ENCODE peak calls at places on chromosomes 2 and 18, in four cellular contexts. T is HL-60, F is GM12878, A is K562. M is an unnamed sample.

GRCh38 chr2:223469270-223470057 is 132.7 kb downstream of the SCG2 start:
- DNase-seq in T (no peak), F (no peak), A (no peak), M (no peak)

GRCh38 chr18:10455726-10456453 is 1.5 kb downstream of the APCDD1 start:
- DNase-seq in T (no peak), F (no peak), A (no peak), M (no peak)

GRCh38 chr18:34330308-34330707 is 105.6 kb upstream of the NOL4 start:
- DNase-seq in T (no peak), F (no peak), A (no peak), M (no peak)

GRCh38 chr2:188610827-188611226 is 319.2 kb downstream of the GULP1 start:
- DNase-seq in T (no peak), F (no peak), A (no peak), M (no peak)

GRCh38 chr2:220143336-220143735 is 515.9 kb downstream of the SLC4A3 start:
- DNase-seq in T (no peak), F (no peak), A (no peak), M (no peak)

GRCh38 chr18:23355206-23355605 is 97.9 kb upstream of the RIOK3 start:
- DNase-seq in T (no peak), F (no peak), A (no peak), M (no peak)

GRCh38 chr18:51890762-51891161 is 449.2 kb upstream of the DCC start:
- DNase-seq in T (no peak), F (no peak), A (no peak), M (no peak)

GRCh38 chr2:239945751-239946569 is 79.2 kb downstream of the NDUFA10 start:
- DNase-seq in T (no peak), F (no peak), A (no peak), M (no peak)

GRCh38 chr2:199819746-199820145 is 31.2 kb downstream of the FTCDNL1 start:
- DNase-seq in T (no peak), F (no peak), A (no peak), M (no peak)

GRCh38 chr18:76405761-76406356 is 89.2 kb downstream of the ZNF516 start:
- DNase-seq in T (no peak), F (no peak), A (peak; percentile 28), M (no peak)

GRCh38 chr2:207254526-207255464 is 89.0 kb upstream of the KLF7 start:
- DNase-seq in T (no peak), F (no peak), A (no peak), M (no peak)

GRCh38 chr18:61893971-61894750 is 1.4 kb upstream of the RNF152 start:
- DNase-seq in T (peak; percentile 17), F (no peak), A (peak; percentile 72), M (peak; percentile 77)

GRCh38 chr2:224366269-224366668 is 35.6 kb downstream of the FAM124B start:
- DNase-seq in T (no peak), F (no peak), A (no peak), M (no peak)

GRCh38 chr2:5803547-5803946 is 111.4 kb downstream of the SOX11 start:
- DNase-seq in T (no peak), F (no peak), A (no peak), M (no peak)

GRCh38 chr2:64260817-64261216 is 116.6 kb upstream of the PELI1 start:
- DNase-seq in T (peak; percentile 61), F (peak; percentile 75), A (peak; percentile 36), M (no peak)

GRCh38 chr2:126982935-126983334 is 84.2 kb downstream of the TEX51 start:
- DNase-seq in T (no peak), F (no peak), A (no peak), M (no peak)

GRCh38 chr2:3839489-3839888 is 136.1 kb downstream of the DCDC2C start:
- DNase-seq in T (no peak), F (no peak), A (no peak), M (no peak)
- TF ChIP-seq SPI1 in T (no peak), F (no peak), A (no peak), M (no peak)

DNA sequence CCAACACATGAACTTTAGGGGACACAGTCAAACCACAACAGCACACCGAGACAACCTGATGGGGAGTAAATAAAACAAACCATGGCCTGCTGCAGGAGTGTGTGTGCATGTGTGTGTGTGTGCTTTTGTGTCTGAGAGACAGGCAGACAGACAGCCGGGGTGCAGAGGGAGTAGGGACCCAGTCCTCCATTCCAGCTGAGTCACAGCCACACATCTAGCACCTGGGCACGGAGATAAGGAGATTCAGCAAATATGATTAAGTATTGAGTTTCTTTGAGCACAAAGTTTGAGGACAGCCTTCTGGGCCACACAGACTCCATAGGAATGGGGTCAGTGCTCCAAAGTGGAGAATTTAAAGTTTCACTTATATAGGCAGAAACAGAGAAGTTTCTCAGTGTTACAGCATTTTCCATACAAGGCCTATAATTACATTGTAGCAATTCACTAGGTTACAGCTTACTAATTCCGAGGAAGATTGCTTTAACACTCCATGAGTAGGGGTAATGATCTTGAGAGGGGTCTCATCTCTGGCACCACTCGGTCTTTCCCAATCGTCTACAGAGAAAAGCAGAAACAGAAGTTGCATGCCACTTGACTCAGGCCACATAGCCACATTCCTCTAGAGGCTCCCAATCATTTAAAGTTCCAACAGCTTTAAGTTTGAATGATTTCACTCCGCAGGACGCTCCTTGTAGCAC is 30.8 kb upstream of the PRLH start:
- DNase-seq in T (no peak), F (no peak), A (peak; percentile 23), M (no peak)
- TF ChIP-seq SPI1 in T (no peak), F (no peak), A (no peak), M (no peak)

GRCh38 chr2:137157851-137158250 is 392.5 kb downstream of the THSD7B start:
- DNase-seq in T (no peak), F (no peak), A (no peak), M (no peak)
- TF ChIP-seq SPI1 in T (no peak), F (no peak), A (no peak), M (no peak)

GRCh38 chr2:169315357-169315756 is 47.0 kb downstream of the LRP2 start:
- DNase-seq in T (no peak), F (no peak), A (no peak), M (no peak)
- TF ChIP-seq SPI1 in T (no peak), F (no peak), A (no peak), M (no peak)

GRCh38 chr2:171792922-171793580 is 101.0 kb downstream of the SLC25A12 start:
- DNase-seq in T (no peak), F (no peak), A (no peak), M (no peak)

GRCh38 chr2:171794918-171795317 is 99.1 kb downstream of the SLC25A12 start:
- DNase-seq in T (no peak), F (no peak), A (no peak), M (no peak)

GRCh38 chr2:171793691-171794678 is 100.1 kb downstream of the SLC25A12 start:
- DNase-seq in T (no peak), F (no peak), A (no peak), M (no peak)

GRCh38 chr2:171800639-171801038 is 93.4 kb downstream of the SLC25A12 start:
- DNase-seq in T (no peak), F (no peak), A (no peak), M (no peak)

DNA sequence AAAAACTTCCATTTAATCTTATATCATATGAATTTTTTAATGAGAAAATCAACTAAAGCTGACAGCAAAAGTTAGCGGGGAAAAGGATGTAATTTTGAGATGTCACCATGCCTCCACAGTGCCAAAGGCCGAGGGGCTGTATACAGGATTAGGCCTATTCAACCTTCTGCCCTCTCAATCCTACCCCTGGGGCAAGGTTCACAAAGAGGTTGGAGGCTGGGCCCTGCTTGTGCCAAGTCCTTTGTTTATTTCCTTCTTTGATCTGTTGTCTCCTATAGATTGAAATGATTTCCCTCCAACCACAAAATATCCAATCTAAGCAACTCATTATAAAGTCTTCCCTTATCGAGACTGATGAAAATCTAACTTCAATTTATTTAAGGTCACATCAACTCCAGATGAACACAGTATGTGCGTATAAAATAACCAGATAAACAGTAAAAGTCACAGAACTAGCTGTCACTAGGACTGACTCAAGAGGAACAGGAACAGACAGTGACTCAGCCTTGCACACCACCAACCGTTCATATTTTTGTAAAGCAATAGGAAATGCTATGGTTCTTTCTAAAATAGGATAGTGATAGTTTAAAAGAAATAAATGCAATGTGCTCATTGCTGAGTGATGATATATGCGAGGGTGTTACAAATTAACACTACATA is 95.8 kb downstream of the SLC25A12 start:
- DNase-seq in T (peak; percentile 25), F (no peak), A (no peak), M (no peak)
- TF ChIP-seq SPI1 in T (peak; percentile 54), F (no peak), A (no peak), M (no peak)

DNA sequence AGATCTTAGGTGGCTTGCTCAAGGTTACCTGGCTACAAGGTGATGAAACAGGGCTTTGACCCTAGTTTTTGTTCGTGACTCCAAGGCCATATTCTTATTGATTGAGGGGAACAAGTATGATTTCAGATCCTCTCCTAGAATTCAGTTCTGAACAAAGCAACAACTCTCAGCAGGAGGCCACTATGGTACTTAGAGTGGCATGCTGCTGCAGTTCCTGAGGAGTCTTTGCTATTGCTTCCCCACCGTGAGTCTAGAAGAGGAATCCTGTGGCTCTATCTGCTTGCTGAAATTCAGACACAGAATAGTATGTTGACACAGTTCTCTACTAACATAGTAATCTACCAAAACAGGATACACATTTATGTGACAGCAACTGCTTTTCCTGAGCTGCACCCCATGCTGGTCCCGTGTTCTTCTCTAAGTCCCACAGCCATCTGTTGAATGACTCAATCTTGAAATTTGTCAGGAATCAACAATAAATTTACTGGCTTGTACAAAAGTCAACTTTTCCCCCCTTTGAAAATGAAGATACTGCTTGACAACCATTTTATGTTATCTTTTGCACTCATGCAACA is 4.1 kb downstream of the TGFBRAP1 start:
- DNase-seq in T (no peak), F (no peak), A (no peak), M (no peak)
- TF ChIP-seq SPI1 in T (no peak), F (no peak), A (no peak), M (no peak)

DNA sequence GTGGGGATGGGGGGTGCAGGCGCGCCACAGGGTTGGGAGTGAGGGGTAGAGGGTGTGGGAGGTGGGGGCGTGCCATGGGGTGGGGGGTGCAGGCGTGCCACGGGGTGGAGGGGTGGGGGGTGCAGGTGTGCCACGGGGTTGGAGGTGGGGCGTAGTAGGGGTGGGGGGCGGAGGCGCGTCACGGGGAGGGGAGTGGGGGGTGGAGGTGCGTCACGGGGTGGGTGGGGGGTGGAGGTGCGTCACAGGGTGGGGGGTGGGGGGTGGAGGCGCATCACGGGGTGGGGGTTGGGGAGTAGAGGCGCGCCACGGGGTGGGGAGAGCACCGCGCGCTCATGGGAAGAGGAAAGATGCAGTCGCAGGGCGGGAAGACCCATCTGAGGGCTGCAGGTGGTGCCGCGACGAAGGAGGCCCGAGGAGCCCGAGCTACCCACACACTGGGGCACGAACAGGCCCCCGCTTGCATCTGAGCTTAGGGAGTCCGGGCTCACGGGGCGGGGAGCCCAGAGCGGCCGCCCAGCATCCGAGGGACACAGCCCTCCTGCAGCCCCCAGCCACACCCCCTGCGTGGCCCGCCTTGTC is 37.5 kb downstream of the SNED1 start:
- DNase-seq in T (no peak), F (no peak), A (no peak), M (peak; percentile 52)
- TF ChIP-seq SPI1 in T (no peak), F (no peak), A (no peak), M (no peak)